ENCODE peak calls at places on chromosomes 16 and 17, in ten cellular contexts. One of them, this sample, is unnamed.

GRCh38 chr17:15185625-15185991 is 79.5 kb downstream of the PMP22 start:
- DNase-seq in activated T-cell treated with anti-CD3 and anti-CD28 coated beads, Interleukin-2, amount 50 U/mL, for 24 hours: no peak
- DNase-seq in stimulated activated CD4-positive, alpha-beta T cell treated with anti-CD3 and anti-CD28 coated beads, Interleukin-1b, Interleukin-23, amount 100 ng/mL, for 1 hour: no peak
- DNase-seq in neural progenitor cell: no peak
- DNase-seq in GM12864: no peak
- DNase-seq in activated CD4-positive, alpha-beta T cell treated with anti-CD3 and anti-CD28 coated beads for 24 hours: no peak
- DNase-seq in left ventricle myocardium inferior: no peak
- DNase-seq in OCI-LY7: no peak
- DNase-seq in globus pallidus: no peak
- DNase-seq in thoracic aorta: no peak
- DNase-seq in this sample: peak; percentile 62

GRCh38 chr17:31319253-31319661 is 2.2 kb downstream of the EVI2A start:
- DNase-seq in activated T-cell treated with anti-CD3 and anti-CD28 coated beads, Interleukin-2, amount 50 U/mL, for 24 hours: no peak
- DNase-seq in stimulated activated CD4-positive, alpha-beta T cell treated with anti-CD3 and anti-CD28 coated beads, Interleukin-1b, Interleukin-23, amount 100 ng/mL, for 1 hour: no peak
- DNase-seq in neural progenitor cell: no peak
- DNase-seq in GM12864: peak; percentile 85
- DNase-seq in activated CD4-positive, alpha-beta T cell treated with anti-CD3 and anti-CD28 coated beads for 24 hours: no peak
- DNase-seq in left ventricle myocardium inferior: no peak
- DNase-seq in OCI-LY7: peak; percentile 87
- DNase-seq in globus pallidus: no peak
- DNase-seq in thoracic aorta: no peak
- DNase-seq in this sample: no peak

GRCh38 chr17:65220732-65221131 is 83.6 kb downstream of the RGS9 start:
- DNase-seq in activated T-cell treated with anti-CD3 and anti-CD28 coated beads, Interleukin-2, amount 50 U/mL, for 24 hours: no peak
- DNase-seq in stimulated activated CD4-positive, alpha-beta T cell treated with anti-CD3 and anti-CD28 coated beads, Interleukin-1b, Interleukin-23, amount 100 ng/mL, for 1 hour: no peak
- DNase-seq in neural progenitor cell: no peak
- DNase-seq in GM12864: no peak
- DNase-seq in activated CD4-positive, alpha-beta T cell treated with anti-CD3 and anti-CD28 coated beads for 24 hours: no peak
- DNase-seq in left ventricle myocardium inferior: no peak
- DNase-seq in OCI-LY7: no peak
- DNase-seq in globus pallidus: no peak
- DNase-seq in thoracic aorta: no peak
- DNase-seq in this sample: peak; percentile 22

GRCh38 chr17:66570353-66571195 is 264.3 kb upstream of the CACNG5 start:
- DNase-seq in activated T-cell treated with anti-CD3 and anti-CD28 coated beads, Interleukin-2, amount 50 U/mL, for 24 hours: no peak
- DNase-seq in stimulated activated CD4-positive, alpha-beta T cell treated with anti-CD3 and anti-CD28 coated beads, Interleukin-1b, Interleukin-23, amount 100 ng/mL, for 1 hour: no peak
- DNase-seq in neural progenitor cell: no peak
- DNase-seq in GM12864: no peak
- DNase-seq in activated CD4-positive, alpha-beta T cell treated with anti-CD3 and anti-CD28 coated beads for 24 hours: no peak
- DNase-seq in left ventricle myocardium inferior: no peak
- DNase-seq in OCI-LY7: no peak
- DNase-seq in globus pallidus: no peak
- DNase-seq in thoracic aorta: no peak
- DNase-seq in this sample: no peak

GRCh38 chr17:46951681-46952080 is 27.4 kb downstream of the RPRML start:
- DNase-seq in activated T-cell treated with anti-CD3 and anti-CD28 coated beads, Interleukin-2, amount 50 U/mL, for 24 hours: no peak
- DNase-seq in stimulated activated CD4-positive, alpha-beta T cell treated with anti-CD3 and anti-CD28 coated beads, Interleukin-1b, Interleukin-23, amount 100 ng/mL, for 1 hour: no peak
- DNase-seq in neural progenitor cell: no peak
- DNase-seq in GM12864: no peak
- DNase-seq in activated CD4-positive, alpha-beta T cell treated with anti-CD3 and anti-CD28 coated beads for 24 hours: no peak
- DNase-seq in left ventricle myocardium inferior: no peak
- DNase-seq in OCI-LY7: no peak
- DNase-seq in globus pallidus: no peak
- DNase-seq in thoracic aorta: no peak
- DNase-seq in this sample: no peak

GRCh38 chr17:50708050-50709000 is 611 bp upstream of the ANKRD40 start:
- DNase-seq in activated T-cell treated with anti-CD3 and anti-CD28 coated beads, Interleukin-2, amount 50 U/mL, for 24 hours: no peak
- DNase-seq in stimulated activated CD4-positive, alpha-beta T cell treated with anti-CD3 and anti-CD28 coated beads, Interleukin-1b, Interleukin-23, amount 100 ng/mL, for 1 hour: no peak
- DNase-seq in neural progenitor cell: no peak
- DNase-seq in GM12864: no peak
- DNase-seq in activated CD4-positive, alpha-beta T cell treated with anti-CD3 and anti-CD28 coated beads for 24 hours: no peak
- DNase-seq in left ventricle myocardium inferior: no peak
- DNase-seq in OCI-LY7: peak; percentile 50
- DNase-seq in globus pallidus: peak; percentile 57
- DNase-seq in thoracic aorta: no peak
- DNase-seq in this sample: peak; percentile 43

GRCh38 chr16:82841108-82841507 is 214.3 kb downstream of the CDH13 start:
- DNase-seq in activated T-cell treated with anti-CD3 and anti-CD28 coated beads, Interleukin-2, amount 50 U/mL, for 24 hours: no peak
- DNase-seq in stimulated activated CD4-positive, alpha-beta T cell treated with anti-CD3 and anti-CD28 coated beads, Interleukin-1b, Interleukin-23, amount 100 ng/mL, for 1 hour: no peak
- DNase-seq in neural progenitor cell: no peak
- DNase-seq in GM12864: no peak
- DNase-seq in activated CD4-positive, alpha-beta T cell treated with anti-CD3 and anti-CD28 coated beads for 24 hours: no peak
- DNase-seq in left ventricle myocardium inferior: no peak
- DNase-seq in OCI-LY7: no peak
- DNase-seq in globus pallidus: no peak
- DNase-seq in thoracic aorta: no peak
- DNase-seq in this sample: no peak

GRCh38 chr16:67883146-67883871 is 1.4 kb upstream of the NRN1L start:
- DNase-seq in activated T-cell treated with anti-CD3 and anti-CD28 coated beads, Interleukin-2, amount 50 U/mL, for 24 hours: no peak
- DNase-seq in stimulated activated CD4-positive, alpha-beta T cell treated with anti-CD3 and anti-CD28 coated beads, Interleukin-1b, Interleukin-23, amount 100 ng/mL, for 1 hour: no peak
- DNase-seq in neural progenitor cell: no peak
- DNase-seq in GM12864: no peak
- DNase-seq in activated CD4-positive, alpha-beta T cell treated with anti-CD3 and anti-CD28 coated beads for 24 hours: no peak
- DNase-seq in left ventricle myocardium inferior: no peak
- DNase-seq in OCI-LY7: no peak
- DNase-seq in globus pallidus: no peak
- DNase-seq in thoracic aorta: no peak
- DNase-seq in this sample: no peak

GRCh38 chr17:42865638-42866094 is 14.7 kb downstream of the AOC3 start:
- DNase-seq in activated T-cell treated with anti-CD3 and anti-CD28 coated beads, Interleukin-2, amount 50 U/mL, for 24 hours: no peak
- DNase-seq in stimulated activated CD4-positive, alpha-beta T cell treated with anti-CD3 and anti-CD28 coated beads, Interleukin-1b, Interleukin-23, amount 100 ng/mL, for 1 hour: no peak
- DNase-seq in neural progenitor cell: no peak
- DNase-seq in GM12864: no peak
- DNase-seq in activated CD4-positive, alpha-beta T cell treated with anti-CD3 and anti-CD28 coated beads for 24 hours: no peak
- DNase-seq in left ventricle myocardium inferior: no peak
- DNase-seq in OCI-LY7: no peak
- DNase-seq in globus pallidus: no peak
- DNase-seq in thoracic aorta: no peak
- DNase-seq in this sample: no peak

GRCh38 chr17:32383926-32384434 is 34.0 kb downstream of the ZNF207 start:
- DNase-seq in activated T-cell treated with anti-CD3 and anti-CD28 coated beads, Interleukin-2, amount 50 U/mL, for 24 hours: no peak
- DNase-seq in stimulated activated CD4-positive, alpha-beta T cell treated with anti-CD3 and anti-CD28 coated beads, Interleukin-1b, Interleukin-23, amount 100 ng/mL, for 1 hour: no peak
- DNase-seq in neural progenitor cell: no peak
- DNase-seq in GM12864: no peak
- DNase-seq in activated CD4-positive, alpha-beta T cell treated with anti-CD3 and anti-CD28 coated beads for 24 hours: no peak
- DNase-seq in left ventricle myocardium inferior: no peak
- DNase-seq in OCI-LY7: no peak
- DNase-seq in globus pallidus: no peak
- DNase-seq in thoracic aorta: no peak
- DNase-seq in this sample: no peak

GRCh38 chr17:82000803-82001649 is 21.7 kb downstream of the CENPX start:
- DNase-seq in activated T-cell treated with anti-CD3 and anti-CD28 coated beads, Interleukin-2, amount 50 U/mL, for 24 hours: no peak
- DNase-seq in stimulated activated CD4-positive, alpha-beta T cell treated with anti-CD3 and anti-CD28 coated beads, Interleukin-1b, Interleukin-23, amount 100 ng/mL, for 1 hour: no peak
- DNase-seq in neural progenitor cell: no peak
- DNase-seq in GM12864: no peak
- DNase-seq in activated CD4-positive, alpha-beta T cell treated with anti-CD3 and anti-CD28 coated beads for 24 hours: no peak
- DNase-seq in left ventricle myocardium inferior: no peak
- DNase-seq in OCI-LY7: peak; percentile 45
- DNase-seq in globus pallidus: no peak
- DNase-seq in thoracic aorta: no peak
- DNase-seq in this sample: no peak

GRCh38 chr17:61064087-61064951 is 335.3 kb upstream of the TBX2 start:
- DNase-seq in activated T-cell treated with anti-CD3 and anti-CD28 coated beads, Interleukin-2, amount 50 U/mL, for 24 hours: no peak
- DNase-seq in stimulated activated CD4-positive, alpha-beta T cell treated with anti-CD3 and anti-CD28 coated beads, Interleukin-1b, Interleukin-23, amount 100 ng/mL, for 1 hour: no peak
- DNase-seq in neural progenitor cell: no peak
- DNase-seq in GM12864: no peak
- DNase-seq in activated CD4-positive, alpha-beta T cell treated with anti-CD3 and anti-CD28 coated beads for 24 hours: no peak
- DNase-seq in left ventricle myocardium inferior: no peak
- DNase-seq in OCI-LY7: no peak
- DNase-seq in globus pallidus: no peak
- DNase-seq in thoracic aorta: no peak
- DNase-seq in this sample: no peak

GRCh38 chr16:46789075-46789474 is 40.9 kb upstream of the MYLK3 start:
- DNase-seq in activated T-cell treated with anti-CD3 and anti-CD28 coated beads, Interleukin-2, amount 50 U/mL, for 24 hours: no peak
- DNase-seq in stimulated activated CD4-positive, alpha-beta T cell treated with anti-CD3 and anti-CD28 coated beads, Interleukin-1b, Interleukin-23, amount 100 ng/mL, for 1 hour: no peak
- DNase-seq in neural progenitor cell: no peak
- DNase-seq in GM12864: no peak
- DNase-seq in activated CD4-positive, alpha-beta T cell treated with anti-CD3 and anti-CD28 coated beads for 24 hours: no peak
- DNase-seq in left ventricle myocardium inferior: no peak
- DNase-seq in OCI-LY7: no peak
- DNase-seq in globus pallidus: no peak
- DNase-seq in thoracic aorta: no peak
- DNase-seq in this sample: no peak

GRCh38 chr17:41548844-41549595 is 20.9 kb upstream of the KRT19 start:
- DNase-seq in activated T-cell treated with anti-CD3 and anti-CD28 coated beads, Interleukin-2, amount 50 U/mL, for 24 hours: peak; percentile 85
- DNase-seq in stimulated activated CD4-positive, alpha-beta T cell treated with anti-CD3 and anti-CD28 coated beads, Interleukin-1b, Interleukin-23, amount 100 ng/mL, for 1 hour: peak; percentile 60
- DNase-seq in neural progenitor cell: peak; percentile 95
- DNase-seq in GM12864: peak; percentile 5
- DNase-seq in activated CD4-positive, alpha-beta T cell treated with anti-CD3 and anti-CD28 coated beads for 24 hours: peak; percentile 67
- DNase-seq in left ventricle myocardium inferior: peak; percentile 73
- DNase-seq in OCI-LY7: peak; percentile 75
- DNase-seq in globus pallidus: peak; percentile 54
- DNase-seq in thoracic aorta: peak; percentile 45
- DNase-seq in this sample: peak; percentile 87

GRCh38 chr17:44083250-44083849 is 12.8 kb downstream of the G6PC3 start:
- DNase-seq in activated T-cell treated with anti-CD3 and anti-CD28 coated beads, Interleukin-2, amount 50 U/mL, for 24 hours: no peak
- DNase-seq in stimulated activated CD4-positive, alpha-beta T cell treated with anti-CD3 and anti-CD28 coated beads, Interleukin-1b, Interleukin-23, amount 100 ng/mL, for 1 hour: no peak
- DNase-seq in neural progenitor cell: no peak
- DNase-seq in GM12864: no peak
- DNase-seq in activated CD4-positive, alpha-beta T cell treated with anti-CD3 and anti-CD28 coated beads for 24 hours: no peak
- DNase-seq in left ventricle myocardium inferior: no peak
- DNase-seq in OCI-LY7: peak; percentile 13
- DNase-seq in globus pallidus: no peak
- DNase-seq in thoracic aorta: no peak
- DNase-seq in this sample: no peak

GRCh38 chr16:19831678-19832077 is 53.0 kb downstream of the GPRC5B start:
- DNase-seq in activated T-cell treated with anti-CD3 and anti-CD28 coated beads, Interleukin-2, amount 50 U/mL, for 24 hours: no peak
- DNase-seq in stimulated activated CD4-positive, alpha-beta T cell treated with anti-CD3 and anti-CD28 coated beads, Interleukin-1b, Interleukin-23, amount 100 ng/mL, for 1 hour: no peak
- DNase-seq in neural progenitor cell: no peak
- DNase-seq in GM12864: no peak
- DNase-seq in activated CD4-positive, alpha-beta T cell treated with anti-CD3 and anti-CD28 coated beads for 24 hours: no peak
- DNase-seq in left ventricle myocardium inferior: no peak
- DNase-seq in OCI-LY7: no peak
- DNase-seq in globus pallidus: no peak
- DNase-seq in thoracic aorta: no peak
- DNase-seq in this sample: peak; percentile 82

GRCh38 chr17:76816590-76817135 is 51.5 kb upstream of the MGAT5B start:
- DNase-seq in activated T-cell treated with anti-CD3 and anti-CD28 coated beads, Interleukin-2, amount 50 U/mL, for 24 hours: peak; percentile 65
- DNase-seq in stimulated activated CD4-positive, alpha-beta T cell treated with anti-CD3 and anti-CD28 coated beads, Interleukin-1b, Interleukin-23, amount 100 ng/mL, for 1 hour: peak; percentile 23
- DNase-seq in neural progenitor cell: peak; percentile 78
- DNase-seq in GM12864: no peak
- DNase-seq in activated CD4-positive, alpha-beta T cell treated with anti-CD3 and anti-CD28 coated beads for 24 hours: peak; percentile 22
- DNase-seq in left ventricle myocardium inferior: peak; percentile 22
- DNase-seq in OCI-LY7: peak; percentile 94
- DNase-seq in globus pallidus: peak; percentile 10
- DNase-seq in thoracic aorta: no peak
- DNase-seq in this sample: peak; percentile 65